ENCODE peak calls at places on chromosomes 7 and 10, in eight cellular contexts. K is Panc1, T is K562, J is GM12878, W is HCT116, R is upper lobe of left lung, V is GM23338, Y is HepG2. F is an unnamed sample.
A peak's percentile ranks its signal among the peaks of the same experiment; 100 is the strongest.

GRCh38 chr7:1979591-1980560 is 252.9 kb downstream of the MAD1L1 start:
- ATAC-seq in K (no peak), T (peak; percentile 85), J (no peak), W (peak; percentile 51), R (peak; percentile 15), V (peak; percentile 85), Y (peak; percentile 28), F (no peak)

GRCh38 chr7:121041516-121042148 is 53.1 kb downstream of the CPED1 start:
- ATAC-seq in K (no peak), T (peak; percentile 1), J (no peak), W (no peak), R (no peak), V (no peak), Y (no peak), F (no peak)

GRCh38 chr7:2715341-2716231 is 27.6 kb downstream of the AMZ1 start:
- ATAC-seq in K (no peak), T (peak; percentile 5), J (peak; percentile 38), W (no peak), R (no peak), V (no peak), Y (no peak), F (no peak)

GRCh38 chr7:105643857-105644256 is 62.6 kb upstream of the EFCAB10 start:
- ATAC-seq in K (no peak), T (no peak), J (no peak), W (no peak), R (no peak), V (peak; percentile 2), Y (no peak), F (no peak)

GRCh38 chr10:23439920-23440875 is 1.3 kb downstream of the OTUD1 start:
- ATAC-seq in K (peak; percentile 27), T (no peak), J (peak; percentile 15), W (no peak), R (peak; percentile 12), V (peak; percentile 20), Y (peak; percentile 20), F (no peak)

GRCh38 chr10:96747734-96748550 is 27.6 kb upstream of the PIK3AP1 start:
- ATAC-seq in K (no peak), T (no peak), J (peak; percentile 87), W (no peak), R (peak; percentile 34), V (no peak), Y (no peak), F (no peak)

GRCh38 chr10:14889318-14889717 is 10.7 kb downstream of the SUV39H2 start:
- ATAC-seq in K (no peak), T (peak; percentile 95), J (peak; percentile 71), W (peak; percentile 25), R (no peak), V (peak; percentile 41), Y (no peak), F (no peak)

GRCh38 chr10:95248989-95249388 is 41.8 kb downstream of the PDLIM1 start:
- ATAC-seq in K (no peak), T (no peak), J (no peak), W (no peak), R (no peak), V (no peak), Y (no peak), F (peak; percentile 7)

GRCh38 chr7:144777005-144777814 is 58.6 kb downstream of the TPK1 start:
- ATAC-seq in K (no peak), T (no peak), J (no peak), W (no peak), R (no peak), V (no peak), Y (no peak), F (no peak)

GRCh38 chr7:55120501-55121198 is 101.8 kb downstream of the EGFR start:
- ATAC-seq in K (no peak), T (peak; percentile 71), J (no peak), W (no peak), R (peak; percentile 88), V (no peak), Y (no peak), F (peak; percentile 82)

GRCh38 chr10:93072225-93072712 is 1.4 kb upstream of the CYP26A1 start:
- ATAC-seq in K (peak; percentile 62), T (peak; percentile 7), J (no peak), W (no peak), R (peak; percentile 25), V (peak; percentile 8), Y (peak; percentile 56), F (no peak)

GRCh38 chr7:118158766-118159165 is 25.2 kb upstream of the LSM8 start:
- ATAC-seq in K (no peak), T (no peak), J (no peak), W (no peak), R (no peak), V (no peak), Y (no peak), F (no peak)

GRCh38 chr10:72353028-72353962 is 1.4 kb downstream of the DNAJB12 start:
- ATAC-seq in K (no peak), T (peak; percentile 4), J (no peak), W (peak; percentile 23), R (peak; percentile 1), V (peak; percentile 10), Y (peak; percentile 2), F (no peak)

GRCh38 chr7:117827861-117828260 is 45.4 kb downstream of the CTTNBP2 start:
- ATAC-seq in K (peak; percentile 93), T (no peak), J (no peak), W (no peak), R (peak; percentile 44), V (no peak), Y (no peak), F (no peak)

GRCh38 chr7:106397994-106398393 is 113.2 kb upstream of the NAMPT start:
- ATAC-seq in K (no peak), T (peak; percentile 62), J (no peak), W (no peak), R (no peak), V (no peak), Y (no peak), F (no peak)

GRCh38 chr7:101235522-101235921 is 2.1 kb downstream of the CLDN15 start:
- ATAC-seq in K (no peak), T (no peak), J (no peak), W (no peak), R (no peak), V (no peak), Y (no peak), F (no peak)

GRCh38 chr7:156675721-156676120 is 35.1 kb downstream of the RNF32 start:
- ATAC-seq in K (no peak), T (no peak), J (no peak), W (no peak), R (no peak), V (no peak), Y (no peak), F (no peak)

GRCh38 chr10:84613336-84614021 is 285.1 kb downstream of the CCSER2 start:
- ATAC-seq in K (peak; percentile 99), T (peak; percentile 94), J (peak; percentile 89), W (peak; percentile 98), R (peak; percentile 59), V (peak; percentile 99), Y (peak; percentile 100), F (no peak)

GRCh38 chr10:71396084-71396713 is 521 bp upstream of the CDH23 start:
- ATAC-seq in K (peak; percentile 95), T (peak; percentile 92), J (peak; percentile 86), W (peak; percentile 48), R (peak; percentile 40), V (peak; percentile 86), Y (no peak), F (peak; percentile 84)

GRCh38 chr7:121103579-121103978 is 115.1 kb downstream of the CPED1 start:
- ATAC-seq in K (no peak), T (no peak), J (no peak), W (no peak), R (no peak), V (no peak), Y (no peak), F (no peak)

GRCh38 chr10:79222186-79222585 is 125.1 kb upstream of the PPIF start:
- ATAC-seq in K (no peak), T (no peak), J (no peak), W (no peak), R (no peak), V (no peak), Y (peak; percentile 13), F (no peak)

GRCh38 chr7:42185726-42186125 is 51.3 kb downstream of the GLI3 start:
- ATAC-seq in K (peak; percentile 34), T (no peak), J (no peak), W (no peak), R (no peak), V (peak; percentile 31), Y (no peak), F (no peak)

GRCh38 chr7:2083362-2083761 is 149.4 kb downstream of the MAD1L1 start:
- ATAC-seq in K (no peak), T (no peak), J (no peak), W (no peak), R (no peak), V (no peak), Y (no peak), F (no peak)

GRCh38 chr10:86055928-86056327 is 310.7 kb downstream of the GRID1 start:
- ATAC-seq in K (no peak), T (no peak), J (no peak), W (no peak), R (no peak), V (no peak), Y (no peak), F (no peak)

GRCh38 chr10:116710021-116710420 is 32.3 kb downstream of the HSPA12A start:
- ATAC-seq in K (no peak), T (no peak), J (no peak), W (no peak), R (no peak), V (no peak), Y (no peak), F (no peak)
- TF ChIP-seq CTCF in K (no peak), T (no peak), J (no peak), W (no peak), R (no peak), V (no peak), Y (no peak), F (no peak)

DNA sequence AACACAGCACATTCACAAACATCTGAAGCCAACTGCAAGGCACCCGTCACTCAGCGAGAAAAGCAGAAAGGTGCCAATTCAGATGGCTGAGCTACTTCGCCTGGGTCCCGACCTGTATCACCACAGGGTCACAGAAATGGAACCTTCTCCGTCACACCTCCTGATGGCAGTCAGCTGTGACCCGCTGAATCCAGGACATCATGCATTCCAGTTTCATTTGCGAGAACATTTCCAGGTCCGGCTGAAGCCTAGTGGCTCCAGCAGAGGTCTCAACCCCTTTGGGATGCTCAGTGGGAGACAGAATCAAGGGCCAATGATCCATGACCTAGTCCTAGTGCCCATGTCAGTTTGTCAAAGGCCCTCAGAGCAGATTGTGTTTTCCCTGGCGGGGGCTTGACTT is 193.6 kb upstream of the KLF14 start:
- ATAC-seq in K (peak; percentile 12), T (no peak), J (no peak), W (no peak), R (no peak), V (no peak), Y (no peak), F (no peak)
- TF ChIP-seq POLR2AphosphoS5 in K (no peak), T (no peak), J (no peak), W (no peak), R (no peak), V (no peak), Y (no peak), F (no peak)

GRCh38 chr10:28169525-28169924 is 133.3 kb downstream of the MPP7 start:
- ATAC-seq in K (no peak), T (no peak), J (no peak), W (no peak), R (no peak), V (no peak), Y (no peak), F (no peak)

GRCh38 chr10:28171468-28172235 is 131.2 kb downstream of the MPP7 start:
- ATAC-seq in K (no peak), T (peak; percentile 44), J (no peak), W (no peak), R (peak; percentile 84), V (no peak), Y (no peak), F (peak; percentile 87)
- TF ChIP-seq CTCF in K (no peak), T (no peak), J (no peak), W (no peak), R (no peak), V (no peak), Y (no peak), F (no peak)

GRCh38 chr7:157817944-157818700 is 481.3 kb downstream of the DNAJB6 start:
- ATAC-seq in K (no peak), T (no peak), J (no peak), W (no peak), R (no peak), V (no peak), Y (no peak), F (no peak)
- TF ChIP-seq POLR2AphosphoS5 in K (no peak), T (no peak), J (no peak), W (no peak), R (no peak), V (no peak), Y (no peak), F (no peak)

F was measured in gastroesophageal sphincter.